ENCODE peak calls at places on chromosomes 12 and 14, in four cellular contexts. T is choroid plexus epithelial cell; Y is tibial artery; M is stimulated activated CD8-positive, alpha-beta memory T cell treated with anti-CD3 and anti-CD28 coated beads, Interleukin-12 subunit alpha, Interleukin-12 subunit beta, amount 100 ng/mL, for 1 hour. G is an unnamed sample.

GRCh38 chr12:91307957-91308705 is 125.5 kb upstream of the DCN start:
- DNase-seq in M (no peak), T (no peak), Y (no peak), G (no peak)

GRCh38 chr12:119208626-119209061 is 29.9 kb downstream of the HSPB8 start:
- DNase-seq in M (no peak), Y (peak), T (peak), G (peak)

GRCh38 chr14:46747253-46747652 is 95.7 kb upstream of the RPL10L start:
- DNase-seq in M (no peak), T (no peak), Y (no peak), G (no peak)

GRCh38 chr12:87305481-87305880 is 723.7 kb downstream of the C12orf50 start:
- DNase-seq in T (no peak), Y (no peak), M (no peak), G (no peak)

GRCh38 chr14:58752782-58753181 is 115.0 kb downstream of the DACT1 start:
- DNase-seq in T (no peak), Y (peak), M (no peak), G (no peak)

GRCh38 chr12:130712346-130713065 is 3.6 kb downstream of the RIMBP2 start:
- DNase-seq in Y (no peak), M (no peak), T (no peak), G (no peak)

GRCh38 chr12:119624971-119625370 is 31.4 kb downstream of the TMEM233 start:
- DNase-seq in M (no peak), Y (no peak), T (no peak), G (peak)

GRCh38 chr12:25972783-25973182 is 14.3 kb downstream of the RASSF8 start:
- DNase-seq in Y (no peak), T (peak), M (no peak), G (no peak)

GRCh38 chr14:106872619-106873446 is 1346.5 kb downstream of the TMEM121 start:
- DNase-seq in M (peak), T (no peak), Y (no peak), G (peak)

GRCh38 chr14:89564999-89565398 is 148.0 kb upstream of the FOXN3 start:
- DNase-seq in T (no peak), Y (no peak), M (no peak), G (no peak)

GRCh38 chr12:75722714-75723200 is 211.3 kb upstream of the KRR1 start:
- DNase-seq in T (peak), M (peak), Y (no peak), G (peak)

GRCh38 chr14:57889245-57889644 is 23.4 kb upstream of the SLC35F4 start:
- DNase-seq in T (peak), M (no peak), Y (peak), G (no peak)

G was measured in NCI-H146.